ENCODE peak calls at places on chromosomes 3 and 15, in ten cellular contexts. F is iris pigment epithelial cell; V is GDM1; G is HFF-Myc; Y is epithelial cell of esophagus; E is naive thymus-derived CD4-positive, alpha-beta T cell; N is tibial artery; Z is kidney glomerular epithelial cell; C is GM04503; J is B cell. M is an unnamed sample.

GRCh38 chr3:107217161-107217560 is 160.1 kb upstream of the CCDC54 start:
- DNase-seq in F (peak), V (no peak), G (no peak), Y (peak), E (no peak), N (no peak), Z (no peak), C (no peak), J (no peak), M (peak)

GRCh38 chr3:78963771-78964170 is 804.0 kb downstream of the ROBO1 start:
- DNase-seq in F (no peak), V (no peak), G (no peak), Y (no peak), E (no peak), N (no peak), Z (no peak), C (no peak), J (no peak), M (no peak)

GRCh38 chr3:61239871-61240270 is 11.4 kb downstream of the FHIT start:
- DNase-seq in F (no peak), V (no peak), G (no peak), Y (no peak), E (no peak), N (no peak), Z (no peak), C (no peak), J (no peak), M (no peak)

GRCh38 chr3:122697952-122698625 is 17.4 kb downstream of the PARP14 start:
- DNase-seq in F (peak), V (no peak), G (no peak), Y (peak), E (no peak), N (no peak), Z (peak), C (no peak), J (peak), M (peak)

GRCh38 chr3:110932515-110933095 is 139.0 kb upstream of the NECTIN3 start:
- DNase-seq in F (peak), V (no peak), G (peak), Y (no peak), E (no peak), N (no peak), Z (no peak), C (no peak), J (no peak), M (peak)

GRCh38 chr15:52529289-52529929 is 729 bp upstream of the MYO5A start:
- DNase-seq in F (no peak), V (no peak), G (no peak), Y (no peak), E (peak), N (no peak), Z (no peak), C (no peak), J (no peak), M (peak)

GRCh38 chr3:150761831-150762661 is 923 bp downstream of the SIAH2 start:
- DNase-seq in F (peak), V (no peak), G (peak), Y (peak), E (peak), N (peak), Z (peak), C (no peak), J (no peak), M (peak)

GRCh38 chr3:42257007-42257406 is 9.0 kb downstream of the CCK start:
- DNase-seq in F (no peak), V (no peak), G (no peak), Y (peak), E (no peak), N (no peak), Z (no peak), C (no peak), J (no peak), M (no peak)

GRCh38 chr15:33311312-33311971 is 675 bp downstream of the RYR3 start:
- DNase-seq in F (peak), V (no peak), G (no peak), Y (peak), E (no peak), N (no peak), Z (peak), C (no peak), J (no peak), M (no peak)

GRCh38 chr15:82045179-82045891 is 483 bp downstream of the MEX3B start:
- DNase-seq in F (peak), V (no peak), G (no peak), Y (peak), E (peak), N (peak), Z (no peak), C (peak), J (peak), M (peak)

GRCh38 chr15:61994216-61994615 is 66.0 kb downstream of the VPS13C start:
- DNase-seq in F (peak), V (no peak), G (no peak), Y (peak), E (no peak), N (no peak), Z (peak), C (peak), J (no peak), M (peak)

GRCh38 chr15:68610825-68611224 is 32.0 kb downstream of the CORO2B start:
- DNase-seq in F (peak), V (no peak), G (no peak), Y (peak), E (no peak), N (no peak), Z (no peak), C (no peak), J (no peak), M (peak)

GRCh38 chr15:98620020-98620419 is 28.3 kb upstream of the IGF1R start:
- DNase-seq in F (no peak), V (no peak), G (no peak), Y (no peak), E (no peak), N (no peak), Z (no peak), C (no peak), J (no peak), M (no peak)

GRCh38 chr3:53049987-53050386 is 4.1 kb upstream of the SFMBT1 start:
- DNase-seq in F (no peak), V (no peak), G (no peak), Y (no peak), E (no peak), N (no peak), Z (no peak), C (no peak), J (no peak), M (no peak)

GRCh38 chr3:138444104-138444503 is 9.7 kb downstream of the ESYT3 start:
- DNase-seq in F (no peak), V (no peak), G (no peak), Y (no peak), E (no peak), N (peak), Z (no peak), C (no peak), J (no peak), M (no peak)

GRCh38 chr3:25542571-25543039 is 114.5 kb downstream of the RARB start:
- DNase-seq in F (peak), V (no peak), G (no peak), Y (peak), E (no peak), N (no peak), Z (no peak), C (no peak), J (no peak), M (no peak)

GRCh38 chr15:55791576-55792400 is 48.8 kb upstream of the PRTG start:
- DNase-seq in F (peak), V (no peak), G (no peak), Y (peak), E (no peak), N (no peak), Z (peak), C (peak), J (no peak), M (peak)

GRCh38 chr3:13338231-13338630 is 81.9 kb downstream of the NUP210 start:
- DNase-seq in F (peak), V (no peak), G (no peak), Y (peak), E (no peak), N (no peak), Z (no peak), C (no peak), J (no peak), M (no peak)

GRCh38 chr3:173617490-173617889 is 219.9 kb downstream of the NLGN1 start:
- DNase-seq in F (no peak), V (no peak), G (no peak), Y (no peak), E (no peak), N (no peak), Z (no peak), C (no peak), J (no peak), M (no peak)